ENCODE peak calls at places on chromosome 18, in ten cellular contexts. X is DMS 273 treated with DMSO at 0.1 percent for 48 hours; O is psoas muscle; M is NCI-H1048; D is foreskin melanocyte; V is activated CD4-positive, alpha-beta T cell treated with anti-CD3 and anti-CD28 coated beads, Interleukin-2, amount 50 U/mL, for 24 hours; K is right lobe of liver; I is left lobe of liver; U is dorsolateral prefrontal cortex; Q is hippocampal formation. T is an unnamed sample.

GRCh38 chr18:48836231-48836805 is 114.4 kb downstream of the SMAD7 start:
- DNase-seq in K (no peak), I (no peak), O (peak; percentile 33), X (no peak), Q (no peak), D (no peak), U (peak; percentile 24), V (no peak), M (no peak), T (no peak)

GRCh38 chr18:4672152-4672551 is 217.0 kb upstream of the DLGAP1 start:
- DNase-seq in U (no peak), V (no peak), K (no peak), I (no peak), Q (no peak), O (no peak), X (no peak), D (no peak), M (no peak), T (no peak)

GRCh38 chr18:1760901-1761300 is 810.4 kb downstream of the METTL4 start:
- DNase-seq in M (no peak), D (no peak), K (no peak), X (no peak), U (no peak), Q (no peak), O (no peak), I (no peak), V (no peak), T (no peak)

GRCh38 chr18:12895016-12895415 is 11.0 kb upstream of the PTPN2 start:
- DNase-seq in K (no peak), I (no peak), Q (no peak), V (no peak), O (no peak), X (no peak), D (no peak), M (no peak), U (no peak), T (no peak)

GRCh38 chr18:79817607-79817998 is 19.9 kb downstream of the KCNG2 start:
- DNase-seq in X (no peak), M (no peak), Q (no peak), K (no peak), I (no peak), V (no peak), D (no peak), U (no peak), O (no peak), T (no peak)

GRCh38 chr18:42564761-42565160 is 550.7 kb downstream of the RIT2 start:
- DNase-seq in X (no peak), V (no peak), O (no peak), I (no peak), M (no peak), D (peak; percentile 44), K (no peak), Q (peak; percentile 55), U (no peak), T (no peak)

GRCh38 chr18:40094441-40094840 is 1860.6 kb upstream of the PIK3C3 start:
- DNase-seq in U (no peak), K (no peak), Q (no peak), M (no peak), X (no peak), O (no peak), V (no peak), D (no peak), I (no peak), T (no peak)

GRCh38 chr18:13291299-13291698 is 72.7 kb downstream of the LDLRAD4 start:
- DNase-seq in K (no peak), I (no peak), Q (no peak), M (no peak), D (no peak), U (no peak), V (no peak), O (no peak), X (no peak), T (no peak)

GRCh38 chr18:44213288-44213687 is 467.4 kb upstream of the SETBP1 start:
- DNase-seq in K (no peak), V (no peak), U (no peak), M (no peak), Q (no peak), X (no peak), I (no peak), O (no peak), D (no peak), T (no peak)

GRCh38 chr18:7789853-7790552 is 222.9 kb downstream of the PTPRM start:
- DNase-seq in U (no peak), V (no peak), I (no peak), O (no peak), M (no peak), X (peak; percentile 1), D (peak; percentile 50), K (no peak), Q (peak; percentile 6), T (peak; percentile 2)

GRCh38 chr18:52657063-52657462 is 317.1 kb downstream of the DCC start:
- DNase-seq in X (no peak), Q (peak; percentile 24), M (no peak), D (no peak), U (no peak), O (no peak), K (no peak), I (no peak), V (no peak), T (no peak)

GRCh38 chr18:3447895-3448844 is 1.8 kb upstream of the TGIF1 start:
- DNase-seq in U (peak; percentile 90), K (peak; percentile 97), D (peak; percentile 96), M (peak; percentile 87), I (peak; percentile 97), O (peak; percentile 97), X (peak; percentile 96), Q (peak; percentile 92), V (peak; percentile 72), T (no peak)

GRCh38 chr18:35571138-35571537 is 10.4 kb upstream of the GALNT1 start:
- DNase-seq in K (no peak), U (no peak), O (no peak), X (no peak), V (no peak), Q (no peak), D (peak; percentile 80), M (no peak), I (no peak), T (no peak)

GRCh38 chr18:49380812-49381211 is 79.6 kb downstream of the DYM start:
- DNase-seq in Q (no peak), O (no peak), I (no peak), U (no peak), D (no peak), K (no peak), V (no peak), M (no peak), X (no peak), T (no peak)

GRCh38 chr18:45951021-45951714 is 16.0 kb downstream of the EPG5 start:
- DNase-seq in U (no peak), O (peak; percentile 65), D (no peak), X (no peak), M (no peak), V (no peak), K (no peak), I (no peak), Q (no peak), T (no peak)

GRCh38 chr18:13558790-13559189 is 167.6 kb downstream of the FAM210A start:
- DNase-seq in U (no peak), V (no peak), K (no peak), M (no peak), X (no peak), I (no peak), D (no peak), O (no peak), Q (no peak), T (no peak)

GRCh38 chr18:55275042-55275897 is 312.7 kb downstream of the TCF4 start:
- DNase-seq in X (no peak), K (no peak), V (no peak), O (peak; percentile 87), Q (no peak), D (peak; percentile 26), U (peak; percentile 69), I (no peak), M (no peak), T (no peak)

GRCh38 chr18:49910019-49910418 is 96.7 kb upstream of the ACAA2 start:
- DNase-seq in M (no peak), V (no peak), K (no peak), Q (no peak), U (no peak), I (no peak), D (no peak), O (no peak), X (no peak), T (no peak)

GRCh38 chr18:46293699-46294300 is 189.6 kb downstream of the HAUS1 start:
- DNase-seq in D (no peak), M (no peak), K (peak; percentile 19), Q (no peak), O (no peak), X (no peak), I (peak; percentile 23), V (no peak), U (no peak), T (no peak)

GRCh38 chr18:8610442-8610801 is 1.2 kb downstream of the RAB12 start:
- DNase-seq in U (no peak), D (no peak), M (no peak), K (peak; percentile 50), X (no peak), V (no peak), I (no peak), O (no peak), Q (no peak), T (no peak)

GRCh38 chr18:50051288-50051687 is 143.7 kb downstream of the MYO5B start:
- DNase-seq in V (no peak), D (no peak), O (no peak), M (no peak), K (no peak), U (no peak), Q (no peak), I (no peak), X (no peak), T (no peak)

T was measured in SK-N-MC.